ENCODE peak calls at places on chromosomes 13 and 19, in eight cellular contexts. X, N, F, P, H, Q, J and S are unnamed samples.

GRCh38 chr13:67351114-67351513 is 121.0 kb upstream of the PCDH9 start:
- DNase-seq in X (no peak), N (no peak), F (no peak), P (no peak), H (no peak), Q (no peak), J (no peak), S (no peak)

GRCh38 chr13:32048816-32049215 is 17.2 kb downstream of the FRY start:
- DNase-seq in X (no peak), N (no peak), F (no peak), P (no peak), H (no peak), Q (no peak), J (no peak), S (no peak)

GRCh38 chr13:113582841-113583631 is 1.5 kb upstream of the TFDP1 start:
- DNase-seq in X (no peak), N (no peak), F (no peak), P (peak), H (no peak), Q (no peak), J (peak), S (peak)

GRCh38 chr13:50989476-50989875 is 79.9 kb downstream of the RNASEH2B start:
- DNase-seq in X (no peak), N (no peak), F (no peak), P (no peak), H (no peak), Q (peak), J (no peak), S (no peak)

GRCh38 chr19:48565090-48565489 is 13.1 kb downstream of the SULT2B1 start:
- DNase-seq in X (no peak), N (no peak), F (no peak), P (no peak), H (no peak), Q (no peak), J (no peak), S (no peak)

GRCh38 chr13:79936368-79937136 is 404.4 kb downstream of the SPRY2 start:
- DNase-seq in X (no peak), N (no peak), F (no peak), P (no peak), H (peak), Q (no peak), J (no peak), S (peak)

GRCh38 chr19:51503428-51503827 is 1.8 kb upstream of the SIGLEC12 start:
- DNase-seq in X (no peak), N (no peak), F (no peak), P (no peak), H (no peak), Q (no peak), J (no peak), S (peak)

GRCh38 chr19:33158365-33158764 is 26.5 kb downstream of the WDR88 start:
- DNase-seq in X (no peak), N (no peak), F (no peak), P (no peak), H (no peak), Q (no peak), J (no peak), S (no peak)

GRCh38 chr13:43564941-43565340 is 221.8 kb downstream of the ENOX1 start:
- DNase-seq in X (no peak), N (no peak), F (no peak), P (no peak), H (no peak), Q (no peak), J (no peak), S (no peak)

GRCh38 chr13:41495044-41495443 is 37.7 kb downstream of the RGCC start:
- DNase-seq in X (no peak), N (no peak), F (no peak), P (no peak), H (no peak), Q (no peak), J (no peak), S (peak)

GRCh38 chr19:38837656-38838121 is 6.1 kb upstream of the ECH1 start:
- DNase-seq in X (no peak), N (no peak), F (no peak), P (no peak), H (no peak), Q (no peak), J (no peak), S (no peak)

GRCh38 chr19:54418030-54418929 is 3.0 kb downstream of the TTYH1 start:
- DNase-seq in X (no peak), N (no peak), F (no peak), P (no peak), H (no peak), Q (no peak), J (no peak), S (no peak)

GRCh38 chr13:76764429-76764828 is 121.8 kb downstream of the KCTD12 start:
- DNase-seq in X (no peak), N (peak), F (peak), P (peak), H (no peak), Q (no peak), J (peak), S (no peak)

GRCh38 chr19:13022111-13022858 is 27.0 kb downstream of the NFIX start:
- DNase-seq in X (no peak), N (peak), F (no peak), P (no peak), H (no peak), Q (no peak), J (peak), S (no peak)

GRCh38 chr19:40512473-40513344 is 45.9 kb downstream of the SPTBN4 start:
- DNase-seq in X (no peak), N (no peak), F (no peak), P (no peak), H (no peak), Q (no peak), J (no peak), S (no peak)

GRCh38 chr13:113361406-113361805 is 2.5 kb downstream of the GRTP1 start:
- DNase-seq in X (no peak), N (no peak), F (no peak), P (peak), H (no peak), Q (no peak), J (no peak), S (no peak)

GRCh38 chr19:49570997-49571676 is 9.2 kb downstream of the NOSIP start:
- DNase-seq in X (no peak), N (no peak), F (no peak), P (no peak), H (no peak), Q (no peak), J (no peak), S (no peak)

GRCh38 chr13:85278851-85279250 is 520.4 kb downstream of the SLITRK6 start:
- DNase-seq in X (no peak), N (no peak), F (no peak), P (no peak), H (no peak), Q (no peak), J (no peak), S (no peak)

GRCh38 chr19:5124111-5124855 is 155.4 kb downstream of the KDM4B start:
- DNase-seq in X (no peak), N (no peak), F (no peak), P (no peak), H (no peak), Q (no peak), J (no peak), S (no peak)